ENCODE peak calls at places on chromosome X, in five cellular contexts. One of them, this sample, is unnamed.
A peak's percentile ranks its signal among the peaks of the same experiment; 100 is the strongest.

GRCh38 chrX:19793471-19793870 is 93.9 kb downstream of the SH3KBP1 start:
- DNase-seq in mammary epithelial cell: peak; percentile 11
- DNase-seq in fibroblast of lung: peak; percentile 40
- DNase-seq in GM23248: peak; percentile 64
- DNase-seq in neural progenitor cell: no peak
- DNase-seq in this sample: no peak

GRCh38 chrX:10447577-10448214 is 172.7 kb downstream of the MID1 start:
- DNase-seq in mammary epithelial cell: peak; percentile 47
- DNase-seq in fibroblast of lung: peak; percentile 72
- DNase-seq in GM23248: peak; percentile 12
- DNase-seq in neural progenitor cell: no peak
- DNase-seq in this sample: no peak

GRCh38 chrX:66756717-66757116 is 117.8 kb upstream of the EDA2R start:
- DNase-seq in mammary epithelial cell: no peak
- DNase-seq in fibroblast of lung: no peak
- DNase-seq in GM23248: no peak
- DNase-seq in neural progenitor cell: no peak
- DNase-seq in this sample: no peak

GRCh38 chrX:132622130-132622529 is 133.3 kb upstream of the MBNL3 start:
- DNase-seq in mammary epithelial cell: peak; percentile 13
- DNase-seq in fibroblast of lung: peak; percentile 71
- DNase-seq in GM23248: peak; percentile 60
- DNase-seq in neural progenitor cell: no peak
- DNase-seq in this sample: no peak

GRCh38 chrX:43386872-43387271 is 269.2 kb upstream of the MAOA start:
- DNase-seq in mammary epithelial cell: peak; percentile 2
- DNase-seq in fibroblast of lung: no peak
- DNase-seq in GM23248: no peak
- DNase-seq in neural progenitor cell: no peak
- DNase-seq in this sample: no peak

GRCh38 chrX:141989802-141990201 is 86.1 kb downstream of the MAGEC1 start:
- DNase-seq in mammary epithelial cell: no peak
- DNase-seq in fibroblast of lung: peak; percentile 52
- DNase-seq in GM23248: no peak
- DNase-seq in neural progenitor cell: no peak
- DNase-seq in this sample: no peak

GRCh38 chrX:10022580-10023245 is 55.6 kb downstream of the CLDN34 start:
- DNase-seq in mammary epithelial cell: no peak
- DNase-seq in fibroblast of lung: peak; percentile 87
- DNase-seq in GM23248: peak; percentile 72
- DNase-seq in neural progenitor cell: no peak
- DNase-seq in this sample: no peak

GRCh38 chrX:23752740-23753435 is 9.8 kb upstream of the ACOT9 start:
- DNase-seq in mammary epithelial cell: no peak
- DNase-seq in fibroblast of lung: peak; percentile 72
- DNase-seq in GM23248: peak; percentile 83
- DNase-seq in neural progenitor cell: no peak
- DNase-seq in this sample: no peak

GRCh38 chrX:123422875-123423274 is 238.8 kb downstream of the GRIA3 start:
- DNase-seq in mammary epithelial cell: peak; percentile 27
- DNase-seq in fibroblast of lung: peak; percentile 32
- DNase-seq in GM23248: peak; percentile 60
- DNase-seq in neural progenitor cell: peak; percentile 9
- DNase-seq in this sample: no peak

GRCh38 chrX:150348365-150348764 is 14.8 kb upstream of the MAMLD1 start:
- DNase-seq in mammary epithelial cell: peak; percentile 43
- DNase-seq in fibroblast of lung: peak; percentile 9
- DNase-seq in GM23248: peak; percentile 20
- DNase-seq in neural progenitor cell: peak; percentile 50
- DNase-seq in this sample: no peak

GRCh38 chrX:16671005-16671404 is 21.0 kb downstream of the S100G start:
- DNase-seq in mammary epithelial cell: peak; percentile 25
- DNase-seq in fibroblast of lung: peak; percentile 45
- DNase-seq in GM23248: peak; percentile 59
- DNase-seq in neural progenitor cell: peak; percentile 57
- DNase-seq in this sample: peak; percentile 34

GRCh38 chrX:77768787-77769186 is 17.2 kb downstream of the ATRX start:
- DNase-seq in mammary epithelial cell: no peak
- DNase-seq in fibroblast of lung: no peak
- DNase-seq in GM23248: no peak
- DNase-seq in neural progenitor cell: no peak
- DNase-seq in this sample: no peak

GRCh38 chrX:94178145-94178790 is 504.3 kb downstream of the FAM133A start:
- DNase-seq in mammary epithelial cell: peak; percentile 72
- DNase-seq in fibroblast of lung: peak; percentile 3
- DNase-seq in GM23248: peak; percentile 1
- DNase-seq in neural progenitor cell: no peak
- DNase-seq in this sample: no peak

GRCh38 chrX:29555465-29556091 is 659.8 kb upstream of the MAGEB2 start:
- DNase-seq in mammary epithelial cell: peak; percentile 46
- DNase-seq in fibroblast of lung: peak; percentile 33
- DNase-seq in GM23248: no peak
- DNase-seq in neural progenitor cell: no peak
- DNase-seq in this sample: no peak

GRCh38 chrX:56343231-56343630 is 111.1 kb downstream of the KLF8 start:
- DNase-seq in mammary epithelial cell: no peak
- DNase-seq in fibroblast of lung: no peak
- DNase-seq in GM23248: no peak
- DNase-seq in neural progenitor cell: peak; percentile 5
- DNase-seq in this sample: no peak

GRCh38 chrX:142828129-142828528 is 197.6 kb upstream of the SPANXN4 start:
- DNase-seq in mammary epithelial cell: no peak
- DNase-seq in fibroblast of lung: no peak
- DNase-seq in GM23248: no peak
- DNase-seq in neural progenitor cell: no peak
- DNase-seq in this sample: no peak

GRCh38 chrX:53088136-53088974 is 5.6 kb upstream of the KANTR start:
- DNase-seq in mammary epithelial cell: peak; percentile 80
- DNase-seq in fibroblast of lung: peak; percentile 85
- DNase-seq in GM23248: peak; percentile 80
- DNase-seq in neural progenitor cell: peak; percentile 89
- DNase-seq in this sample: no peak

GRCh38 chrX:7060444-7060843 is 87.1 kb upstream of the STS start:
- DNase-seq in mammary epithelial cell: no peak
- DNase-seq in fibroblast of lung: no peak
- DNase-seq in GM23248: no peak
- DNase-seq in neural progenitor cell: no peak
- DNase-seq in this sample: no peak

GRCh38 chrX:33543757-33544156 is 332.4 kb upstream of the DMD start:
- DNase-seq in mammary epithelial cell: no peak
- DNase-seq in fibroblast of lung: no peak
- DNase-seq in GM23248: no peak
- DNase-seq in neural progenitor cell: peak; percentile 1
- DNase-seq in this sample: no peak

GRCh38 chrX:8815460-8816065 is 14.4 kb upstream of the FAM9A start:
- DNase-seq in mammary epithelial cell: peak; percentile 33
- DNase-seq in fibroblast of lung: peak; percentile 27
- DNase-seq in GM23248: peak; percentile 34
- DNase-seq in neural progenitor cell: peak; percentile 66
- DNase-seq in this sample: peak; percentile 35

GRCh38 chrX:108171671-108172070 is 80.1 kb downstream of the ATG4A start:
- DNase-seq in mammary epithelial cell: no peak
- DNase-seq in fibroblast of lung: no peak
- DNase-seq in GM23248: no peak
- DNase-seq in neural progenitor cell: no peak
- DNase-seq in this sample: no peak

GRCh38 chrX:31224321-31225012 is 152.6 kb upstream of the FTHL17 start:
- DNase-seq in mammary epithelial cell: no peak
- DNase-seq in fibroblast of lung: peak; percentile 27
- DNase-seq in GM23248: no peak
- DNase-seq in neural progenitor cell: no peak
- DNase-seq in this sample: no peak

GRCh38 chrX:76427560-76428242 is at the start of gene MAGEE1:
- DNase-seq in mammary epithelial cell: peak; percentile 64
- DNase-seq in fibroblast of lung: peak; percentile 46
- DNase-seq in GM23248: peak; percentile 74
- DNase-seq in neural progenitor cell: peak; percentile 85
- DNase-seq in this sample: peak; percentile 1

GRCh38 chrX:105635794-105636193 is 186.5 kb upstream of the NRK start:
- DNase-seq in mammary epithelial cell: no peak
- DNase-seq in fibroblast of lung: no peak
- DNase-seq in GM23248: no peak
- DNase-seq in neural progenitor cell: no peak
- DNase-seq in this sample: no peak

GRCh38 chrX:38929966-38930421 is 128.7 kb downstream of the MID1IP1 start:
- DNase-seq in mammary epithelial cell: peak; percentile 42
- DNase-seq in fibroblast of lung: peak; percentile 78
- DNase-seq in GM23248: peak; percentile 85
- DNase-seq in neural progenitor cell: no peak
- DNase-seq in this sample: no peak

GRCh38 chrX:119552508-119552907 is 12.7 kb downstream of the STEEP1 start:
- DNase-seq in mammary epithelial cell: peak; percentile 30
- DNase-seq in fibroblast of lung: peak; percentile 27
- DNase-seq in GM23248: peak; percentile 52
- DNase-seq in neural progenitor cell: no peak
- DNase-seq in this sample: no peak

GRCh38 chrX:39613997-39614679 is 483.6 kb downstream of the BCOR start:
- DNase-seq in mammary epithelial cell: peak; percentile 50
- DNase-seq in fibroblast of lung: no peak
- DNase-seq in GM23248: no peak
- DNase-seq in neural progenitor cell: peak; percentile 66
- DNase-seq in this sample: no peak

GRCh38 chrX:51461053-51462050 is 35.0 kb downstream of the NUDT11 start:
- DNase-seq in mammary epithelial cell: peak; percentile 16
- DNase-seq in fibroblast of lung: peak; percentile 26
- DNase-seq in GM23248: peak; percentile 22
- DNase-seq in neural progenitor cell: peak; percentile 45
- DNase-seq in this sample: peak; percentile 44

GRCh38 chrX:151825927-151826471 is 86.7 kb upstream of the MAGEA4 start:
- DNase-seq in mammary epithelial cell: peak; percentile 59
- DNase-seq in fibroblast of lung: peak; percentile 91
- DNase-seq in GM23248: peak; percentile 90
- DNase-seq in neural progenitor cell: no peak
- DNase-seq in this sample: peak; percentile 65

GRCh38 chrX:11380187-11380586 is 87.0 kb downstream of the AMELX start:
- DNase-seq in mammary epithelial cell: no peak
- DNase-seq in fibroblast of lung: no peak
- DNase-seq in GM23248: peak; percentile 67
- DNase-seq in neural progenitor cell: no peak
- DNase-seq in this sample: no peak

GRCh38 chrX:2589186-2590020 is 88.6 kb upstream of the DHRSX start:
- DNase-seq in mammary epithelial cell: peak; percentile 97
- DNase-seq in fibroblast of lung: peak; percentile 4
- DNase-seq in GM23248: peak; percentile 61
- DNase-seq in neural progenitor cell: no peak
- DNase-seq in this sample: no peak

GRCh38 chrX:148682206-148682605 is 181.8 kb downstream of the AFF2 start:
- DNase-seq in mammary epithelial cell: no peak
- DNase-seq in fibroblast of lung: no peak
- DNase-seq in GM23248: no peak
- DNase-seq in neural progenitor cell: no peak
- DNase-seq in this sample: no peak

DNA sequence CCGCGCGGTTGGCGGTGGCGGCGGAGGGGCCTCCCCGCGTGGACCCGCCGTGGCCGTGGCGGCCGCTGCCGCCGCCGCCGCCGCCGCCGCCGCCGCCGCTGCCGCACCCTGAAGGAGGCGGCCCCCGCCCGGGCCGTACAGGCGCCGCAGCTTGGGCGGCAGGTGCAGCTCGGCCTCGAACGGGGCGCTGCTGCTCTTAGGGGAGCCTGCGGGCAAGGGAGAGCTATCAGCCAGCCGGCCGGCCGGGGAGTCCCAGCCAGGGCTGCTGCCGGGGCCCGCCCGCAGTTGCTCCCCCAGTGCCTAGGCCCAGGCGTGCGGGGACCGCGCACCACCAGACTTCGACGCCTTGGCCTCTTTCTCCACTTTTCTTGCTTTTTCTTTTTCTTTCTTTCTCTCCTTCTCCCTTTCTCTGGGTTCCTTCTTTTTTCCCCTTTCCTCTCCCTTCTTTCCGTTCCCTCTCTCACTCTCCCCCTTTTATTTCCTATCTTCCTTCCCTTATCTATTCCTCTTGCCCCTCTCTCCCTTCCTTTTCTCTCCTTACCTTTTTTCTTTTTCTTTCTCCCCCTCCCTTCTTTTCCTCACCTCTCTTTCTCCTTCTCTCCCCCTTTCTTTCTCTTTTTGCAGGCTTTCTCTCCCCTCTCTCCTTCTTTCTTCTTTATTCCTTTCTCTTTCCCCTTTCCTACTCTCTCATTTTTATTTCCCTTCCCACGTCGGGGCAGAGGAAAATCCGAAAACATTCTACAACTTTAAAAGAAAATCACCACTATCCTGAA is 2.0 kb downstream of the ARX start:
- DNase-seq in mammary epithelial cell: no peak
- DNase-seq in fibroblast of lung: no peak
- DNase-seq in GM23248: no peak
- DNase-seq in neural progenitor cell: peak; percentile 62
- DNase-seq in this sample: no peak
- TF ChIP-seq EZH2 in mammary epithelial cell: no peak
- TF ChIP-seq EZH2 in fibroblast of lung: peak; percentile 75
- TF ChIP-seq EZH2 in GM23248: peak; percentile 77
- TF ChIP-seq EZH2 in neural progenitor cell: no peak
- TF ChIP-seq EZH2 in this sample: no peak

DNA sequence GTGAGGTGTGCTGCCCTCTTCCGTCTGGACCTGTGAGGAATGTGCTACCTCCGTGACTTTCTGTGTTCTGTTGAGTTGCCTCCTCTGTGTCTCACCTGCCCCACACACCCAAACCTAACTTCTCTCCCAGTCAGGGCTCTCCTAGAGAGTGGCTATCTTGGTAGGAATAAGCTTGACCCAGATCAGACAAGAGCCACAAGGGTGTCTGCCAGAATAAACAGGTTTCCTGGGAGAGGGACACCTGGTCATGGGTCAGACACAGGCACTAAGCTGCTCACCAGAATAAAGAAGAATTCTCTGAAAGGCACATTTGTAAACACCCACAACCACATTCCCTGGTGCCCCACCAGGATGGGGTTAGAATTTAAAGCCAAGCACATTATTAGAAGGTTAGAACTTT is 11.1 kb downstream of the ZNF182 start:
- DNase-seq in mammary epithelial cell: no peak
- DNase-seq in fibroblast of lung: no peak
- DNase-seq in GM23248: no peak
- DNase-seq in neural progenitor cell: no peak
- DNase-seq in this sample: no peak
- H3K9me3 ChIP-seq in mammary epithelial cell: peaks cover 40% of the 10 kb centered on the region
- H3K9me3 ChIP-seq in fibroblast of lung: no peaks in the 10 kb centered on the region
- H3K9me3 ChIP-seq in GM23248: no peaks in the 10 kb centered on the region
- H3K9me3 ChIP-seq in neural progenitor cell: no peaks in the 10 kb centered on the region
- H3K9me3 ChIP-seq in this sample: peaks cover 6% of the 10 kb centered on the region

GRCh38 chrX:623268-623598 is 7.4 kb upstream of the SHOX start:
- DNase-seq in mammary epithelial cell: no peak
- DNase-seq in fibroblast of lung: no peak
- DNase-seq in GM23248: no peak
- DNase-seq in neural progenitor cell: no peak
- DNase-seq in this sample: no peak
- TF ChIP-seq EZH2 in mammary epithelial cell: no peak
- TF ChIP-seq EZH2 in fibroblast of lung: no peak
- TF ChIP-seq EZH2 in GM23248: no peak
- TF ChIP-seq EZH2 in neural progenitor cell: no peak
- TF ChIP-seq EZH2 in this sample: no peak

GRCh38 chrX:83186632-83187031 is 321.5 kb upstream of the POU3F4 start:
- DNase-seq in mammary epithelial cell: no peak
- DNase-seq in fibroblast of lung: no peak
- DNase-seq in GM23248: no peak
- DNase-seq in neural progenitor cell: no peak
- DNase-seq in this sample: no peak
- H3K9me3 ChIP-seq in mammary epithelial cell: peaks cover 12% of the 10 kb centered on the region
- H3K9me3 ChIP-seq in fibroblast of lung: no peaks in the 10 kb centered on the region
- H3K9me3 ChIP-seq in GM23248: no peaks in the 10 kb centered on the region
- H3K9me3 ChIP-seq in neural progenitor cell: peaks cover 3% of the 10 kb centered on the region
- H3K9me3 ChIP-seq in this sample: no peaks in the 10 kb centered on the region

This sample was measured in SK-N-MC.